ENCODE peak calls at places on chromosomes 16 and 17, in four cellular contexts. C is SK-N-SH, Z is PC-3, U is neural progenitor cell. E is an unnamed sample.

GRCh38 chr17:73719588-73720071 is 75.4 kb upstream of the SDK2 start:
- DNase-seq in C (peak; percentile 96), Z (no peak), U (peak; percentile 89), E (no peak)

GRCh38 chr17:40014375-40014980 is 762 bp upstream of the CSF3 start:
- DNase-seq in C (peak; percentile 33), Z (no peak), U (no peak), E (no peak)

GRCh38 chr17:42407289-42407836 is 15.7 kb downstream of the CAVIN1 start:
- DNase-seq in C (peak; percentile 86), Z (no peak), U (peak; percentile 79), E (peak; percentile 73)

GRCh38 chr17:75769536-75769935 is 4.5 kb upstream of the GALK1 start:
- DNase-seq in C (peak; percentile 75), Z (no peak), U (no peak), E (no peak)

GRCh38 chr17:66165537-66166123 is 26.3 kb downstream of the CEP112 start:
- DNase-seq in C (peak; percentile 78), Z (peak; percentile 83), U (peak; percentile 54), E (peak; percentile 59)

GRCh38 chr17:57366558-57367351 is 110.4 kb downstream of the MSI2 start:
- DNase-seq in C (no peak), Z (peak; percentile 23), U (no peak), E (peak; percentile 38)

GRCh38 chr16:2339521-2340484 is 725 bp downstream of the ABCA3 start:
- DNase-seq in C (peak; percentile 83), Z (peak; percentile 47), U (peak; percentile 75), E (no peak)

GRCh38 chr16:88770459-88771293 is 14.3 kb downstream of the PIEZO1 start:
- DNase-seq in C (peak; percentile 78), Z (peak; percentile 61), U (peak; percentile 93), E (no peak)

GRCh38 chr17:60169921-60170817 is 20.4 kb downstream of the CA4 start:
- DNase-seq in C (no peak), Z (no peak), U (no peak), E (peak; percentile 45)

GRCh38 chr16:12067714-12068401 is 91.3 kb downstream of the SNX29 start:
- DNase-seq in C (peak; percentile 74), Z (peak; percentile 74), U (peak; percentile 77), E (peak; percentile 82)

GRCh38 chr16:27245276-27246231 is 23.0 kb downstream of the NSMCE1 start:
- DNase-seq in C (no peak), Z (peak; percentile 83), U (no peak), E (no peak)

GRCh38 chr16:70571623-70572022 is 48.0 kb downstream of the SF3B3 start:
- DNase-seq in C (no peak), Z (no peak), U (no peak), E (no peak)

GRCh38 chr17:45963258-45963657 is 35.8 kb upstream of the STH start:
- DNase-seq in C (no peak), Z (no peak), U (no peak), E (no peak)

GRCh38 chr17:28326114-28326513 is 7.1 kb downstream of the TMEM97 start:
- DNase-seq in C (no peak), Z (peak; percentile 90), U (no peak), E (no peak)

GRCh38 chr16:10180771-10181163 is 1.5 kb downstream of the GRIN2A start:
- DNase-seq in C (peak; percentile 77), Z (no peak), U (peak; percentile 91), E (peak; percentile 20)

GRCh38 chr17:32525116-32525515 is 38.3 kb downstream of the CDK5R1 start:
- DNase-seq in C (no peak), Z (no peak), U (no peak), E (no peak)

GRCh38 chr16:81940781-81941560 is 70.3 kb downstream of the SDR42E1 start:
- DNase-seq in C (peak; percentile 15), Z (peak; percentile 63), U (peak; percentile 16), E (no peak)

GRCh38 chr17:62740066-62740465 is 68.0 kb downstream of the MARCHF10 start:
- DNase-seq in C (no peak), Z (no peak), U (peak; percentile 29), E (no peak)

GRCh38 chr16:26816266-26816665 is 250.5 kb upstream of the C16orf82 start:
- DNase-seq in C (no peak), Z (no peak), U (no peak), E (no peak)

GRCh38 chr17:29571883-29572681 is 3.6 kb downstream of the TP53I13 start:
- DNase-seq in C (peak; percentile 68), Z (no peak), U (no peak), E (no peak)

GRCh38 chr16:8963825-8964441 is at the start of gene USP7:
- DNase-seq in C (peak; percentile 98), Z (peak; percentile 84), U (peak; percentile 96), E (peak; percentile 94)

GRCh38 chr17:67629963-67630320 is 87.8 kb upstream of the NOL11 start:
- DNase-seq in C (peak; percentile 59), Z (peak; percentile 80), U (peak; percentile 37), E (peak; percentile 46)

GRCh38 chr17:10737168-10737622 is 7.4 kb upstream of the TMEM220 start:
- DNase-seq in C (peak; percentile 82), Z (peak; percentile 56), U (peak; percentile 70), E (no peak)

GRCh38 chr17:11511696-11512095 is 86.6 kb upstream of the DNAH9 start:
- DNase-seq in C (peak; percentile 42), Z (no peak), U (no peak), E (no peak)

GRCh38 chr16:67114793-67115192 is 5.1 kb downstream of the PHAF1 start:
- DNase-seq in C (no peak), Z (no peak), U (no peak), E (no peak)

GRCh38 chr17:44564429-44564828 is 7.1 kb downstream of the FZD2 start:
- DNase-seq in C (no peak), Z (no peak), U (no peak), E (no peak)

GRCh38 chr16:49193596-49193995 is 88.0 kb downstream of the CBLN1 start:
- DNase-seq in C (no peak), Z (no peak), U (no peak), E (no peak)

GRCh38 chr16:81880816-81881215 is 101.7 kb downstream of the PLCG2 start:
- DNase-seq in C (no peak), Z (no peak), U (no peak), E (no peak)

GRCh38 chr16:82657239-82657638 is 30.5 kb downstream of the CDH13 start:
- DNase-seq in C (no peak), Z (peak; percentile 14), U (no peak), E (no peak)

GRCh38 chr17:7747586-7747985 is 30.0 kb downstream of the DNAH2 start:
- DNase-seq in C (no peak), Z (peak; percentile 23), U (no peak), E (no peak)

GRCh38 chr16:84648595-84649510 is 542 bp downstream of the KLHL36 start:
- DNase-seq in C (peak; percentile 79), Z (peak; percentile 26), U (peak; percentile 69), E (peak; percentile 53)

GRCh38 chr16:22659933-22660332 is 149.2 kb downstream of the NPIPB5 start:
- DNase-seq in C (no peak), Z (peak; percentile 19), U (no peak), E (no peak)

GRCh38 chr16:89357055-89357454 is 133.3 kb downstream of the ANKRD11 start:
- DNase-seq in C (no peak), Z (peak; percentile 17), U (no peak), E (no peak)

GRCh38 chr17:32920293-32920692 is 7.7 kb upstream of the TMEM98 start:
- DNase-seq in C (no peak), Z (no peak), U (no peak), E (no peak)

GRCh38 chr17:76994237-76994637 is 126.0 kb downstream of the MGAT5B start:
- DNase-seq in C (no peak), Z (no peak), U (peak; percentile 56), E (no peak)

DNA sequence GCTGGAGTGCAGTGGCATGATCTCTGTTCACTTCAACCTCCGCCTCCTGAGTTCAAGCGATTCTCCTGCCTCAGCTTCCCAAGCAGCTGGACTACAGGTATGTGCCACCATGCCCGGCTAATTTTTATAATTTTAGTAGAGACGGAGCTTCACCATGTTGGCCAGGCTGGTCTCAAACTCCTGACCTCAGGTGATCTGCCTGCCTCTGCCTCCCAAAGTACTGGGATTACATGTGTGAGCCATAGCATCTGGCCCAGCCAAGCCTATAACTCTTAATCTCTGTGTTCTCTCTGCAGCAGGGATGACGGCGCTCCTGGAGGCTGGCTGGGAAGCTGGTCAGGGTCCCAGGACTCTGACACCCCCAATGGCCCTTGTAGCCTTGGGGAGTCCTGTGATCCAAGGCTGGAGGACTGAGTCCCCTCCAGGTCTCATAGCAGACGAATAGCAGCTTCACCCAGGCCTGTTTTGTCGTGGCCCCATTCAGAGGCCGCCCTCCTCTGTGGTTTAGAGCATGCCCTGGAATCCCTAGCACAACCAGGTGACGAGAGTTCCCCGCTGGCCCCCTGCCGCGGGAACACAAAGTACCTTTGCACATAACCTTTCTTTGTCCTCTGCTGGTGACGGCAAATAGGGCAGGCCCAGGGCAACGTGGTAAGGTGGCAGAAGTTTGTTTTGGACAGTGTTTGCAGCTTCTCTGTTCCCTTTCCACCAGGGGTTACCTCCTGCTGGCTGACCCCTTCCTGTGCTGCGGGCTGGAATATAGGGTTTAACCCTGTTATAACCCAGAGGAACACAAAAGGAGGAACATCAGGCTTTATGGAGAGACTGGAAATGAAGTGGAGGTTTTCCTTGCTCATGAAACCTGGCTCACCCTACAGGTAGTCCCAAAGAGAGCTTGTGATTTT is 43.0 kb upstream of the TOB1 start:
- DNase-seq in C (no peak), Z (no peak), U (peak; percentile 55), E (no peak)
- TF ChIP-seq EZH2phosphoT487 in C (no peak), Z (no peak), U (no peak), E (no peak)

DNA sequence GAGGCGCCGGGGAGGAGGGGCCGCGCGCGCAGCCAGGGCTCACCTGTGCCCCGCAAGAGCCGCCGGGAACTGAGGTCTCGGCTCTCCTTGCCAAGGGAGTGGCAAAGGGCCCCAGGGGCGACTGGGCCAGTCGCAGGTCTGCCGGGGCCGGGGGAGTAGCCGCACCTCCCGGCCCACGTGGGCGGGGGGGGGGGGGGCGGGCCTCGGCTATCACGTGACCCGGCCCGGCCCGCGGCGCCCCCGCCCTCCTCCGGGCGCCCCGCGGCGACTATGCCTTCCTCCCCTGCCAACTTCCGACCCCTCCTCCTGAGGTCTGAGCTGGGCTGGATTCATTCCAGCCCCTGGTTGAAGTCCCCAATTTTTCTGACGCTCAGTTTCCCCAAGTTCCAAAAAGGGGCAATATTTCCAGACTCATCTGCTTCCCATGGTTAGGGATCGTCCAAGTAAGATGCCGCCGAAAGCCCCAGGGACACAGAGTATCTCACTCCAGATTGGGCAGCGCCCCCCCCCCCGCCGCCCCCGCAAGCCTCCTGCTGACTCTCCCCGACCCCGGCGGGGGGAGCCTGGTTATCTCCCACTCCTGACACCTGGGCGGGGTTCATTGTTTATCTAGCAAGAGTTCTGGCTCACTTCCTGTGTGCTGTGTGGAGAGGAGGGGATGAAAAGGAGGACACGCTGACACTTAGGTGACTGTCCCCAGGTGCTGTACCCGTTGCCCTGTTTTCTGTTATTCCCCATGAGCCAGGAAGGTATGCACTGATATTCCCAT is at the start of gene TMC6:
- DNase-seq in C (peak; percentile 93), Z (peak; percentile 90), U (peak; percentile 74), E (peak; percentile 86)
- H2AFZ ChIP-seq in C (peak within 1 kb of the TSS; percentile 99), Z (peak within 1 kb of the TSS; percentile 94), U (peak within 1 kb of the TSS; percentile 90), E (peak within 1 kb of the TSS; percentile 60)

DNA sequence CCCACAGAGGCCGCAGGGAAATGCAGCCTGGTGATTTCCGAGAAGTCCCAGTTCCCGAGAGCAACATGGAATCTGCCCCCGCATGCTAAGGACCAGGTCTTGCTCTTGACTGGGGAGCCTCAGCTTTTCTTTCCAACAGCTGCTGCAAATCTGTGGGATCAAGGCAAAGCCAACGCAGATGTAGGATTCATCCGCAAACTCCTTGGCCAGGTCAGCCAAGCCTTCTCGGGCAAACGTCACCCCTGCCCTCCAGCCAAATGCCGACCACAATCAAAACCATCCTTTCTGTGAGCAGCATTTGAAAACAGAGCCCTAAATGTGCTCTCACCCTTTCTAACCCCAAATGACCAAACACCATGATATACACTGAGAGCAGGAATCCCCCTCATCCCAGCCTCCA is 54.0 kb downstream of the MRM3 start:
- DNase-seq in C (no peak), Z (no peak), U (no peak), E (no peak)
- TF ChIP-seq EZH2phosphoT487 in C (no peak), Z (no peak), U (no peak), E (no peak)

GRCh38 chr17:18962494-18962815 is 10.5 kb downstream of the SLC5A10 start:
- DNase-seq in C (no peak), Z (no peak), U (no peak), E (no peak)
- H2AFZ ChIP-seq in C (peak overlapping the region; percentile 10), Z (no peak overlapping the region), U (no peak overlapping the region), E (no peak overlapping the region)

E was measured in OCI-LY7.